ENCODE peak calls at places on chromosomes 13 and 19, in four cellular contexts. I, W, B and L are unnamed samples.

GRCh38 chr19:40144151-40144550 is 47.1 kb upstream of the MAP3K10 start:
- DNase-seq in I (no peak), W (no peak), B (no peak), L (no peak)

GRCh38 chr19:287381-287871 is 3.8 kb downstream of the PLPP2 start:
- DNase-seq in I (no peak), W (no peak), B (no peak), L (no peak)

GRCh38 chr19:58007285-58007684 is 4.7 kb upstream of the ZNF606 start:
- DNase-seq in I (no peak), W (no peak), B (no peak), L (no peak)

GRCh38 chr19:48419158-48419920 is 25.9 kb downstream of the GRIN2D start:
- DNase-seq in I (peak; percentile 43), W (peak; percentile 49), B (peak; percentile 59), L (no peak)

GRCh38 chr13:112760931-112761330 is 71.1 kb downstream of the ATP11A start:
- DNase-seq in I (no peak), W (no peak), B (no peak), L (no peak)

GRCh38 chr19:10027158-10027997 is 14.1 kb downstream of the RDH8 start:
- DNase-seq in I (peak; percentile 97), W (peak; percentile 82), B (peak; percentile 66), L (peak; percentile 80)

GRCh38 chr19:53881482-53882390 is at the start of gene PRKCG:
- DNase-seq in I (peak; percentile 29), W (no peak), B (no peak), L (peak; percentile 93)

GRCh38 chr19:13053761-13054604 is 48.7 kb downstream of the LYL1 start:
- DNase-seq in I (peak; percentile 93), W (no peak), B (no peak), L (no peak)

GRCh38 chr19:44553478-44554171 is 24.1 kb upstream of the CEACAM20 start:
- DNase-seq in I (no peak), W (no peak), B (no peak), L (no peak)

GRCh38 chr19:38993271-38993670 is 17.7 kb upstream of the FBXO17 start:
- DNase-seq in I (no peak), W (no peak), B (no peak), L (no peak)